ENCODE peak calls at places on chromosomes 4 and X, in four cellular contexts. K is body of pancreas, A is lower leg skin, L is ovary. Q is an unnamed sample.

GRCh38 chr4:8289956-8290700 is 20.6 kb downstream of the HTRA3 start:
- DNase-seq in A (peak; percentile 70), L (peak; percentile 14), K (no peak), Q (peak; percentile 53)

GRCh38 chr4:78775278-78776030 is 696 bp upstream of the BMP2K start:
- DNase-seq in K (peak; percentile 89), L (peak; percentile 89), A (peak; percentile 97), Q (peak; percentile 91)

GRCh38 chr4:4640692-4641091 is 98.8 kb upstream of the STX18 start:
- DNase-seq in L (no peak), A (no peak), K (no peak), Q (no peak)

GRCh38 chrX:123822965-123823364 is 36.9 kb upstream of the XIAP start:
- DNase-seq in L (no peak), A (no peak), K (no peak), Q (no peak)

GRCh38 chrX:39577206-39577605 is 520.6 kb downstream of the BCOR start:
- DNase-seq in L (no peak), K (no peak), A (no peak), Q (no peak)

GRCh38 chr4:2750719-2751605 is 5.2 kb downstream of the TNIP2 start:
- DNase-seq in L (no peak), A (no peak), K (no peak), Q (no peak)

GRCh38 chrX:66166671-66167070 is 2.6 kb downstream of the HEPH start:
- DNase-seq in L (no peak), A (no peak), K (no peak), Q (no peak)

GRCh38 chr4:112178731-112179130 is 33.5 kb downstream of the FAM241A start:
- DNase-seq in A (no peak), L (no peak), K (no peak), Q (no peak)

GRCh38 chr4:175884048-175884447 is 72.0 kb upstream of the GPM6A start:
- DNase-seq in K (no peak), A (no peak), L (no peak), Q (no peak)

GRCh38 chr4:82784615-82785247 is 13.9 kb downstream of the SCD5 start:
- DNase-seq in L (no peak), A (no peak), K (no peak), Q (no peak)

GRCh38 chrX:103399744-103400143 is 23.4 kb downstream of the BEX3 start:
- DNase-seq in L (no peak), A (no peak), K (no peak), Q (no peak)

GRCh38 chr4:138938371-138938699 is 77.2 kb upstream of the NOCT start:
- DNase-seq in A (no peak), L (no peak), K (no peak), Q (no peak)
- TF ChIP-seq CTCF in A (no peak), L (no peak), K (peak; percentile 32), Q (peak; percentile 86)

DNA sequence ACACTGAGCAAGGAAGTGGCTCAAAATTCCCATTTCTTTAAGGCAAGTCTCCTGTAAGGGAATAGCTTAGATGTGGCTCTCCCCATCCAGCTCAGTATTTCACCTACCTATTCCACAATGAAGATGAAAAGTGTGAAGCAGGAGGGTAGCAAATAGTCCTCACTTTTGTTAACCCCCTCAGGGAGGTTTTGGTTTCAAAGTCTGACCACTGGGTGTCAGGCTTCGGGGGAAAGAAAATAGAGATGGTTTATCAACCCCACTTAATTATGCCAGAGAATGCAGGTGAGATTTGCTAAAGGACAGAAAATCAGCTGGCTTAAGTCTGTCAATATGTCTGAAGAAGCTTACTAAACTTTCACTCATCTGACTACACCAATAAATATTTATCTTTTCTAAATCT is 69.5 kb downstream of the DHX15 start:
- DNase-seq in L (no peak), A (no peak), K (no peak), Q (no peak)
- TF ChIP-seq CTCF in L (no peak), A (no peak), K (no peak), Q (peak; percentile 61)

DNA sequence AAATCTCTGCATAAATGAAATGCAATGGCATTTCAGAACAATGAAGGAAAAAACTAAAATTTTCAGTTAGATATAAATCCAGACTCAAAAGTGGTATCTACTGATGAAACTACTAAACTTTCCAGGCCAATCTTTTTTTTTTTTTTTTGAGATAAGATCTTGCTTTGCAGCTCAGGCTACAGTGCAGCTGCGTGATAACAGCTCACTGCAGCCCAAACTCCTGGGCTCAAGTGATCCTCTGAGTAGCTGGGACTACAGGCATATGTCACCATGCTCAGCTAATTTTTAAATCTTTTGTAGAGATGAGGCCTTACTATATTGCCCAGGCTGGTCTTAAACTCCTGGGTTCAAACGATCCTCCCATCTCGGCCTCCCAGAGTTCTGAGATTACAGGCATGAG is 1228.2 kb upstream of the ADGRL3 start:
- DNase-seq in L (no peak), A (no peak), K (no peak), Q (no peak)
- TF ChIP-seq CTCF in L (no peak), A (no peak), K (no peak), Q (no peak)

GRCh38 chr4:6345866-6346265 is 76.2 kb downstream of the WFS1 start:
- DNase-seq in K (no peak), A (no peak), L (no peak), Q (peak; percentile 77)

GRCh38 chr4:6341696-6342095 is 72.0 kb downstream of the WFS1 start:
- DNase-seq in A (no peak), K (no peak), L (no peak), Q (no peak)

GRCh38 chr4:6342530-6343293 is 73.1 kb downstream of the WFS1 start:
- DNase-seq in K (peak; percentile 24), L (no peak), A (no peak), Q (peak; percentile 32)

GRCh38 chr4:6345096-6345830 is 75.6 kb downstream of the WFS1 start:
- DNase-seq in L (no peak), K (no peak), A (no peak), Q (peak; percentile 70)

GRCh38 chr4:6343950-6344408 is 74.3 kb downstream of the WFS1 start:
- DNase-seq in A (no peak), K (peak; percentile 41), L (no peak), Q (peak; percentile 55)
- TF ChIP-seq CTCF in A (no peak), K (no peak), L (no peak), Q (no peak)

DNA sequence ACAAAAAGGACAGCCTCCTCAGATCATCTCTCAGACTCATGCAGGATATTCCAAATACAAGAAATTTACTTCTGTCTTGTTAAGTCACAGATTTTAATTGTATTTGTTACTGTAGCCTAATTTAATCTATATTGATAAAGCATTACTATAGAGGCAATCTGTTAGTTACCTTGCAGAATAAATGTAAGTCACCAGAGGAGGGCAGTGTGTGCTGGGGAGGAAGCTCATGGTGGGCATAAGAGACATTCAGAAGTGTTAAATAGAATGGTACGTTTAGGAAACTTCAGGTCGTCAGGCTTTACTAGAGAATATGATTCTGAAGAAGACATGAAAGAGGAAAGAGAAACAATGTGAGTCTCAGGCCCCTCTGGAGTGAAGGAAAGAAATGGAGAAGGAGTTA is 37.3 kb upstream of the INPP4B start:
- DNase-seq in K (no peak), L (no peak), A (no peak), Q (no peak)
- TF ChIP-seq CTCF in K (no peak), L (no peak), A (no peak), Q (peak; percentile 66)

GRCh38 chr4:145521282-145521681 is 39.6 kb downstream of the SMAD1 start:
- DNase-seq in L (no peak), K (no peak), A (no peak), Q (no peak)
- TF ChIP-seq CTCF in L (no peak), K (no peak), A (no peak), Q (no peak)

GRCh38 chr4:41644288-41644914 is 104.1 kb downstream of the PHOX2B start:
- DNase-seq in L (peak; percentile 77), K (peak; percentile 70), A (peak; percentile 91), Q (no peak)
- TF ChIP-seq CTCF in L (peak; percentile 81), K (peak; percentile 78), A (no peak), Q (peak; percentile 95)

DNA sequence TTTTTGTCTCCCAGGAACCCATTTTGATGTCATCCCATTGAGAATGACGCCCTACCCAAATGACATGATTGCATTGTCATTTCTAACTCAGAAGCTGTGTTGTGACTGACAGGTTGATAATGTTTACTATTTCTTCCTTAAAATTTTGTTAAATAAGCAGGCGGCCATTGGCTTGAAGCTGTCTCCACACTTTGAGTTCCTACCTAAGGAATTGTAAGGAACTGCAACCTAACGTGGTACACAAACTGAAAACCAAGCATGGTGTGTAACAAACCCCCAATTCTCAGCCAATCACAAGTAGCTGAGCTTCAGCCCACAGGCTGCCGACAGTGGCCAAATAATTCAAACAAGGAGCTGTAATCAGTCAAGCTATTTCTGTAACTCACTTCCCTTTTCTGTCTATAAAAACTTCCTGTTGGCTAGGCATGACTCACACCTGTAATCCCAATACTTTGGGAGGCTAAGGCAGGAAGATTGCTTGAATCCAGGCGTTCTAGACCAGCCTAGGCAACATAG is 2.9 kb upstream of the MND1 start:
- DNase-seq in A (no peak), L (no peak), K (peak; percentile 7), Q (no peak)
- TF ChIP-seq CTCF in A (no peak), L (no peak), K (no peak), Q (no peak)